ENCODE peak calls at places on chromosomes 5 and 9, in seven cellular contexts. M, G, D, Z, C, P and N are unnamed samples.

GRCh38 chr9:10274156-10274555 is 338.6 kb downstream of the PTPRD start:
- DNase-seq in M (no peak), G (no peak), D (no peak), Z (no peak), C (no peak), P (no peak), N (no peak)

GRCh38 chr5:31361234-31361633 is 167.7 kb downstream of the CDH6 start:
- DNase-seq in M (peak; percentile 48), G (no peak), D (peak; percentile 77), Z (no peak), C (no peak), P (no peak), N (no peak)

GRCh38 chr5:35335752-35336151 is 105.5 kb upstream of the PRLR start:
- DNase-seq in M (no peak), G (no peak), D (no peak), Z (no peak), C (no peak), P (no peak), N (no peak)

GRCh38 chr5:5165541-5166002 is 25.4 kb downstream of the ADAMTS16 start:
- DNase-seq in M (peak; percentile 67), G (no peak), D (no peak), Z (no peak), C (no peak), P (no peak), N (no peak)

GRCh38 chr5:123089971-123090640 is 1.1 kb downstream of the PRDM6 start:
- DNase-seq in M (no peak), G (no peak), D (peak; percentile 65), Z (peak; percentile 34), C (no peak), P (peak; percentile 37), N (peak; percentile 65)

GRCh38 chr5:54713923-54714581 is 196.5 kb downstream of the SNX18 start:
- DNase-seq in M (no peak), G (no peak), D (no peak), Z (no peak), C (no peak), P (no peak), N (no peak)

GRCh38 chr5:65970481-65971367 is 44.3 kb downstream of the ERBIN start:
- DNase-seq in M (no peak), G (no peak), D (no peak), Z (no peak), C (no peak), P (no peak), N (no peak)

GRCh38 chr9:13149454-13149853 is 130.0 kb downstream of the MPDZ start:
- DNase-seq in M (no peak), G (no peak), D (no peak), Z (no peak), C (no peak), P (no peak), N (no peak)

GRCh38 chr5:149762958-149763630 is 33.0 kb downstream of the PPARGC1B start:
- DNase-seq in M (no peak), G (no peak), D (no peak), Z (no peak), C (no peak), P (no peak), N (no peak)

GRCh38 chr5:149265559-149265958 is 6.1 kb upstream of the AFAP1L1 start:
- DNase-seq in M (peak; percentile 75), G (no peak), D (no peak), Z (no peak), C (no peak), P (no peak), N (no peak)

GRCh38 chr9:130073373-130073772 is 19.7 kb downstream of the GPR107 start:
- DNase-seq in M (no peak), G (no peak), D (no peak), Z (no peak), C (no peak), P (no peak), N (no peak)

GRCh38 chr5:143979044-143979690 is 167.2 kb downstream of the HMHB1 start:
- DNase-seq in M (peak; percentile 26), G (no peak), D (no peak), Z (no peak), C (peak; percentile 12), P (no peak), N (peak; percentile 30)

GRCh38 chr5:88734191-88734640 is 148.8 kb downstream of the MEF2C start:
- DNase-seq in M (no peak), G (no peak), D (no peak), Z (no peak), C (peak; percentile 46), P (peak; percentile 75), N (peak; percentile 54)

GRCh38 chr5:88732181-88732633 is 150.8 kb downstream of the MEF2C start:
- DNase-seq in M (no peak), G (no peak), D (peak; percentile 69), Z (no peak), C (peak; percentile 31), P (peak; percentile 59), N (peak; percentile 33)

GRCh38 chr5:88732862-88733261 is 150.1 kb downstream of the MEF2C start:
- DNase-seq in M (no peak), G (no peak), D (no peak), Z (no peak), C (no peak), P (no peak), N (no peak)

GRCh38 chr5:88736494-88736893 is 146.5 kb downstream of the MEF2C start:
- DNase-seq in M (no peak), G (no peak), D (no peak), Z (no peak), C (no peak), P (peak; percentile 48), N (no peak)

DNA sequence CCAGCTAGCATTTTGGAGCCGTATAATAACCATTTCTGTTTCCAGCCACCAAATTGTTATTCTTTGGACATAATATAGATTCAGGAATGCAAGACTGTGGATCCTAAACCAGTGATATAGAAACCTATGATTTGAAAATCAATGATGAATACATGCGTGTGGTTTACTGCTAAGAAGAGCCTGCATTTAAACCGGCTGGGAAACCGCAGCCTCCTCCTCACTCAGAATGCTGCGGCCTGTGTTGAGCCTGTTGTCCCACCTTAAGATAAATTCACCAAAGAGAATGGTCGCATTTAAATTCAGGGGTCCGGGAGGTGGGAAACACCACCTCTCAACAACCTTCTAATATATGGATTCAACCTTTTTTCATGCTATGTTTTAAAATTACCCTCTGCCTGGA is 148.0 kb downstream of the MEF2C start:
- DNase-seq in M (no peak), G (no peak), D (no peak), Z (no peak), C (no peak), P (peak; percentile 15), N (no peak)
- TF ChIP-seq CTCF in M (no peak), G (no peak), D (no peak), Z (no peak), C (no peak), P (no peak), N (no peak)

GRCh38 chr5:133750356-133750755 is 138.0 kb upstream of the FSTL4 start:
- DNase-seq in M (no peak), G (no peak), D (no peak), Z (no peak), C (no peak), P (no peak), N (no peak)

GRCh38 chr5:133744909-133745308 is 132.6 kb upstream of the FSTL4 start:
- DNase-seq in M (no peak), G (no peak), D (no peak), Z (no peak), C (no peak), P (no peak), N (no peak)

GRCh38 chr5:133744030-133744645 is 131.8 kb upstream of the FSTL4 start:
- DNase-seq in M (no peak), G (no peak), D (no peak), Z (no peak), C (no peak), P (peak; percentile 6), N (no peak)

GRCh38 chr5:133749331-133749985 is 137.1 kb upstream of the FSTL4 start:
- DNase-seq in M (no peak), G (no peak), D (no peak), Z (no peak), C (no peak), P (no peak), N (no peak)

DNA sequence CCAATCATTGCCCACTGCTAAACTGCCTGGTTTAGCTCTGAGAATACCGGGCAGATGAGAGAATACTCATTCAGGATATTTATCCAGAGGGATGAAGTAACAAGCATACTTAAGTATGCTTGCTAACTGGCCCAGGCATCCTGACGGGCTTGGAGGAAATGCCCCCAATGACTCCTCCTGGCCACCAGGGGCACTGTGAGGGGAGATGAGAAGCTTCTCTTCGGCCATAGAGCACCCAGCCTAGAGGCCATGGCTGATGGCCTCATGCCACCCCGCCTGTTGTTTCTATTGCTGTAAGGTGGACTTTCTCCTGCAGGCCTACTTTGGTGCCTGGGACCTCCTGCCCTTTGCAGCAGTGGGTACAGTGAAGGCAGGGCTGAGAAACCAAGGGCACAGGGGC is 134.5 kb upstream of the FSTL4 start:
- DNase-seq in M (no peak), G (peak; percentile 21), D (no peak), Z (no peak), C (no peak), P (peak; percentile 17), N (no peak)
- TF ChIP-seq CTCF in M (peak; percentile 47), G (peak; percentile 62), D (no peak), Z (peak; percentile 52), C (no peak), P (peak; percentile 36), N (no peak)

GRCh38 chr5:154359222-154359583 is 86.6 kb upstream of the SAP30L start:
- DNase-seq in M (no peak), G (no peak), D (peak; percentile 53), Z (no peak), C (no peak), P (no peak), N (no peak)
- TF ChIP-seq CTCF in M (no peak), G (no peak), D (no peak), Z (no peak), C (no peak), P (no peak), N (no peak)

GRCh38 chr9:114911167-114911821 is 19.1 kb downstream of the TNFSF8 start:
- DNase-seq in M (peak; percentile 74), G (no peak), D (no peak), Z (no peak), C (no peak), P (no peak), N (no peak)
- TF ChIP-seq CTCF in M (peak; percentile 83), G (peak; percentile 73), D (peak; percentile 30), Z (peak; percentile 79), C (peak; percentile 45), P (peak; percentile 14), N (no peak)

GRCh38 chr9:133729646-133730281 is 8.4 kb downstream of the SARDH start:
- DNase-seq in M (no peak), G (no peak), D (peak; percentile 57), Z (no peak), C (no peak), P (no peak), N (no peak)
- TF ChIP-seq CTCF in M (no peak), G (no peak), D (no peak), Z (no peak), C (no peak), P (no peak), N (no peak)